ENCODE peak calls at places on chromosomes 5 and 9, in four cellular contexts. One of them, this sample, is unnamed.

GRCh38 chr5:147906326-147907095 is at the start of gene C5orf46:
- DNase-seq in fibroblast of lung: peak; percentile 50
- DNase-seq in HT1080: peak; percentile 66
- DNase-seq in NCI-H2081: no peak
- DNase-seq in this sample: peak; percentile 53

GRCh38 chr5:65506961-65507360 is 25.2 kb upstream of the ADAMTS6 start:
- DNase-seq in fibroblast of lung: peak; percentile 57
- DNase-seq in HT1080: peak; percentile 22
- DNase-seq in NCI-H2081: no peak
- DNase-seq in this sample: peak; percentile 14

GRCh38 chr9:113261917-113262671 is 13.3 kb downstream of the CDC26 start:
- DNase-seq in fibroblast of lung: no peak
- DNase-seq in HT1080: no peak
- DNase-seq in NCI-H2081: no peak
- DNase-seq in this sample: no peak

GRCh38 chr9:5851445-5851844 is 18.5 kb upstream of the ERMP1 start:
- DNase-seq in fibroblast of lung: peak; percentile 73
- DNase-seq in HT1080: peak; percentile 47
- DNase-seq in NCI-H2081: no peak
- DNase-seq in this sample: peak; percentile 55

GRCh38 chr5:141338538-141339306 is at the start of gene PCDHGA2:
- DNase-seq in fibroblast of lung: peak; percentile 65
- DNase-seq in HT1080: peak; percentile 36
- DNase-seq in NCI-H2081: no peak
- DNase-seq in this sample: peak; percentile 33

GRCh38 chr5:137575211-137575610 is 76.1 kb upstream of the SPOCK1 start:
- DNase-seq in fibroblast of lung: no peak
- DNase-seq in HT1080: no peak
- DNase-seq in NCI-H2081: no peak
- DNase-seq in this sample: no peak

GRCh38 chr5:154857091-154857533 is 1.3 kb upstream of the CNOT8 start:
- DNase-seq in fibroblast of lung: no peak
- DNase-seq in HT1080: no peak
- DNase-seq in NCI-H2081: no peak
- DNase-seq in this sample: no peak

GRCh38 chr9:133050142-133050541 is 11.6 kb upstream of the CEL start:
- DNase-seq in fibroblast of lung: peak; percentile 48
- DNase-seq in HT1080: no peak
- DNase-seq in NCI-H2081: peak; percentile 76
- DNase-seq in this sample: peak; percentile 14

GRCh38 chr9:74589576-74589975 is 92.4 kb downstream of the RORB start:
- DNase-seq in fibroblast of lung: no peak
- DNase-seq in HT1080: no peak
- DNase-seq in NCI-H2081: no peak
- DNase-seq in this sample: no peak

GRCh38 chr9:69325409-69326212 is 596 bp downstream of the ENTREP1 start:
- DNase-seq in fibroblast of lung: no peak
- DNase-seq in HT1080: no peak
- DNase-seq in NCI-H2081: no peak
- DNase-seq in this sample: no peak

GRCh38 chr9:131334568-131335105 is 45.1 kb downstream of the PLPP7 start:
- DNase-seq in fibroblast of lung: peak; percentile 60
- DNase-seq in HT1080: no peak
- DNase-seq in NCI-H2081: no peak
- DNase-seq in this sample: no peak

GRCh38 chr5:121968910-121969607 is 7.3 kb downstream of the SRFBP1 start:
- DNase-seq in fibroblast of lung: peak; percentile 99
- DNase-seq in HT1080: peak; percentile 99
- DNase-seq in NCI-H2081: no peak
- DNase-seq in this sample: peak; percentile 97

GRCh38 chr5:91022518-91022917 is 360.6 kb downstream of the ARRDC3 start:
- DNase-seq in fibroblast of lung: no peak
- DNase-seq in HT1080: no peak
- DNase-seq in NCI-H2081: peak; percentile 79
- DNase-seq in this sample: no peak

GRCh38 chr9:34333836-34334235 is 4.5 kb downstream of the NUDT2 start:
- DNase-seq in fibroblast of lung: no peak
- DNase-seq in HT1080: no peak
- DNase-seq in NCI-H2081: no peak
- DNase-seq in this sample: no peak

GRCh38 chr5:61123145-61123544 is 39.1 kb downstream of the SMIM15 start:
- DNase-seq in fibroblast of lung: no peak
- DNase-seq in HT1080: no peak
- DNase-seq in NCI-H2081: peak; percentile 81
- DNase-seq in this sample: no peak

GRCh38 chr9:98983295-98984268 is 39.9 kb downstream of the COL15A1 start:
- DNase-seq in fibroblast of lung: peak; percentile 95
- DNase-seq in HT1080: peak; percentile 64
- DNase-seq in NCI-H2081: no peak
- DNase-seq in this sample: peak; percentile 90

GRCh38 chr5:76763136-76763535 is 47.2 kb downstream of the F2R start:
- DNase-seq in fibroblast of lung: no peak
- DNase-seq in HT1080: no peak
- DNase-seq in NCI-H2081: no peak
- DNase-seq in this sample: no peak

GRCh38 chr5:14208071-14209021 is 65.2 kb downstream of the TRIO start:
- DNase-seq in fibroblast of lung: peak; percentile 95
- DNase-seq in HT1080: peak; percentile 85
- DNase-seq in NCI-H2081: no peak
- DNase-seq in this sample: peak; percentile 79

GRCh38 chr5:53405396-53405795 is 75.0 kb upstream of the FST start:
- DNase-seq in fibroblast of lung: peak; percentile 63
- DNase-seq in HT1080: no peak
- DNase-seq in NCI-H2081: no peak
- DNase-seq in this sample: no peak

GRCh38 chr9:116190997-116191396 is 37.4 kb downstream of the PAPPA start:
- DNase-seq in fibroblast of lung: peak; percentile 78
- DNase-seq in HT1080: peak; percentile 95
- DNase-seq in NCI-H2081: no peak
- DNase-seq in this sample: peak; percentile 87

GRCh38 chr5:66113160-66113559 is 30.9 kb upstream of the SREK1 start:
- DNase-seq in fibroblast of lung: peak; percentile 62
- DNase-seq in HT1080: peak; percentile 93
- DNase-seq in NCI-H2081: no peak
- DNase-seq in this sample: peak; percentile 73

GRCh38 chr9:134436926-134437325 is 110.7 kb downstream of the RXRA start:
- DNase-seq in fibroblast of lung: no peak
- DNase-seq in HT1080: no peak
- DNase-seq in NCI-H2081: no peak
- DNase-seq in this sample: no peak

GRCh38 chr9:86126998-86127972 is 27.9 kb upstream of the GOLM1 start:
- DNase-seq in fibroblast of lung: peak; percentile 88
- DNase-seq in HT1080: peak; percentile 96
- DNase-seq in NCI-H2081: peak; percentile 93
- DNase-seq in this sample: peak; percentile 88

GRCh38 chr5:56506586-56506985 is 273.5 kb upstream of the ANKRD55 start:
- DNase-seq in fibroblast of lung: no peak
- DNase-seq in HT1080: no peak
- DNase-seq in NCI-H2081: no peak
- DNase-seq in this sample: peak; percentile 34

GRCh38 chr5:168073991-168074800 is 217.2 kb upstream of the WWC1 start:
- DNase-seq in fibroblast of lung: no peak
- DNase-seq in HT1080: peak; percentile 50
- DNase-seq in NCI-H2081: no peak
- DNase-seq in this sample: no peak

GRCh38 chr9:115035872-115036612 is 81.9 kb downstream of the TNC start:
- DNase-seq in fibroblast of lung: peak; percentile 89
- DNase-seq in HT1080: no peak
- DNase-seq in NCI-H2081: no peak
- DNase-seq in this sample: peak; percentile 48

GRCh38 chr5:39863926-39864572 is 439.3 kb upstream of the DAB2 start:
- DNase-seq in fibroblast of lung: no peak
- DNase-seq in HT1080: peak; percentile 3
- DNase-seq in NCI-H2081: no peak
- DNase-seq in this sample: no peak

GRCh38 chr5:150989695-150990094 is 30.7 kb upstream of the GPX3 start:
- DNase-seq in fibroblast of lung: no peak
- DNase-seq in HT1080: no peak
- DNase-seq in NCI-H2081: no peak
- DNase-seq in this sample: no peak

GRCh38 chr9:87816041-87816440 is 66.6 kb upstream of the SPATA31E1 start:
- DNase-seq in fibroblast of lung: peak; percentile 51
- DNase-seq in HT1080: no peak
- DNase-seq in NCI-H2081: no peak
- DNase-seq in this sample: no peak

This sample was measured in brain microvascular endothelial cell.